ENCODE peak calls at places on chromosomes 11 and 22, in seven cellular contexts. One of them, this sample, is unnamed.

GRCh38 chr22:28976588-28976987 is 85.0 kb downstream of the C22orf31 start:
- DNase-seq in NCI-H1092: no peak
- DNase-seq in renal cortical epithelial cell: peak
- DNase-seq in kidney tubule cell: peak
- DNase-seq in EL: peak
- DNase-seq in C1 segment of cervical spinal cord: no peak
- DNase-seq in HEK293T: no peak
- DNase-seq in this sample: peak

GRCh38 chr11:67644472-67645418 is 5.2 kb upstream of the TBX10 start:
- DNase-seq in NCI-H1092: no peak
- DNase-seq in C1 segment of cervical spinal cord: no peak
- DNase-seq in renal cortical epithelial cell: no peak
- DNase-seq in EL: no peak
- DNase-seq in kidney tubule cell: no peak
- DNase-seq in HEK293T: no peak
- DNase-seq in this sample: no peak

GRCh38 chr11:100876826-100877545 is 189.9 kb downstream of the ARHGAP42 start:
- DNase-seq in NCI-H1092: no peak
- DNase-seq in HEK293T: peak
- DNase-seq in renal cortical epithelial cell: peak
- DNase-seq in kidney tubule cell: peak
- DNase-seq in C1 segment of cervical spinal cord: no peak
- DNase-seq in EL: peak
- DNase-seq in this sample: peak

GRCh38 chr11:46277313-46277622 is 194 bp upstream of the CREB3L1 start:
- DNase-seq in HEK293T: peak
- DNase-seq in C1 segment of cervical spinal cord: no peak
- DNase-seq in EL: peak
- DNase-seq in NCI-H1092: no peak
- DNase-seq in renal cortical epithelial cell: no peak
- DNase-seq in kidney tubule cell: peak
- DNase-seq in this sample: peak

GRCh38 chr11:120168960-120169681 is 31.2 kb upstream of the TRIM29 start:
- DNase-seq in EL: peak
- DNase-seq in NCI-H1092: peak
- DNase-seq in C1 segment of cervical spinal cord: peak
- DNase-seq in HEK293T: peak
- DNase-seq in kidney tubule cell: peak
- DNase-seq in renal cortical epithelial cell: no peak
- DNase-seq in this sample: peak

GRCh38 chr11:15412054-15412453 is 297.3 kb downstream of the INSC start:
- DNase-seq in renal cortical epithelial cell: peak
- DNase-seq in C1 segment of cervical spinal cord: no peak
- DNase-seq in HEK293T: no peak
- DNase-seq in kidney tubule cell: peak
- DNase-seq in EL: no peak
- DNase-seq in NCI-H1092: peak
- DNase-seq in this sample: no peak

GRCh38 chr11:107719557-107720304 is 7.9 kb upstream of the SLN start:
- DNase-seq in C1 segment of cervical spinal cord: no peak
- DNase-seq in HEK293T: no peak
- DNase-seq in EL: no peak
- DNase-seq in renal cortical epithelial cell: peak
- DNase-seq in kidney tubule cell: no peak
- DNase-seq in NCI-H1092: no peak
- DNase-seq in this sample: peak

GRCh38 chr11:118939948-118940598 is 14.3 kb upstream of the BCL9L start:
- DNase-seq in C1 segment of cervical spinal cord: no peak
- DNase-seq in EL: no peak
- DNase-seq in NCI-H1092: no peak
- DNase-seq in renal cortical epithelial cell: no peak
- DNase-seq in HEK293T: no peak
- DNase-seq in kidney tubule cell: peak
- DNase-seq in this sample: peak

GRCh38 chr11:102967497-102967896 is 12.0 kb upstream of the MMP13 start:
- DNase-seq in NCI-H1092: no peak
- DNase-seq in kidney tubule cell: no peak
- DNase-seq in HEK293T: no peak
- DNase-seq in EL: no peak
- DNase-seq in renal cortical epithelial cell: no peak
- DNase-seq in C1 segment of cervical spinal cord: no peak
- DNase-seq in this sample: no peak

GRCh38 chr22:33658775-33659174 is 261.5 kb downstream of the LARGE1 start:
- DNase-seq in renal cortical epithelial cell: no peak
- DNase-seq in NCI-H1092: no peak
- DNase-seq in EL: no peak
- DNase-seq in HEK293T: no peak
- DNase-seq in C1 segment of cervical spinal cord: no peak
- DNase-seq in kidney tubule cell: no peak
- DNase-seq in this sample: peak

This sample was measured in GM23248.